ENCODE peak calls at places on chromosome X, in four cellular contexts. K, N, L and O are unnamed samples.

GRCh38 chrX:138996268-138996667 is 284.8 kb upstream of the FGF13 start:
- DNase-seq in K (no peak), N (no peak), L (no peak), O (no peak)

GRCh38 chrX:115571712-115572111 is 10.7 kb downstream of the PLS3 start:
- DNase-seq in L (no peak), N (no peak), K (no peak), O (no peak)

GRCh38 chrX:13894888-13895564 is 78.1 kb upstream of the GPM6B start:
- DNase-seq in L (no peak), K (no peak), N (no peak), O (no peak)

GRCh38 chrX:2145672-2146412 is 354.9 kb downstream of the DHRSX start:
- DNase-seq in K (no peak), N (no peak), L (no peak), O (no peak)

GRCh38 chrX:3680459-3680858 is 33.0 kb downstream of the PRKX start:
- DNase-seq in N (no peak), L (no peak), K (no peak), O (no peak)

GRCh38 chrX:40207626-40208025 is 109.9 kb upstream of the BCOR start:
- DNase-seq in K (no peak), N (peak), L (no peak), O (no peak)

GRCh38 chrX:84501798-84502628 is at the start of gene HDX:
- DNase-seq in K (peak), L (no peak), N (no peak), O (peak)

GRCh38 chrX:148672526-148672925 is 172.1 kb downstream of the AFF2 start:
- DNase-seq in L (no peak), K (no peak), N (no peak), O (no peak)

GRCh38 chrX:3216581-3216980 is 129.9 kb downstream of the MXRA5 start:
- DNase-seq in K (no peak), L (no peak), N (no peak), O (no peak)

GRCh38 chrX:112654871-112655270 is 24.9 kb downstream of the LHFPL1 start:
- DNase-seq in L (no peak), K (no peak), N (no peak), O (no peak)

GRCh38 chrX:40205471-40205870 is 107.7 kb upstream of the BCOR start:
- DNase-seq in L (no peak), K (no peak), N (no peak), O (no peak)

GRCh38 chrX:10040961-10041360 is 73.8 kb downstream of the CLDN34 start:
- DNase-seq in K (no peak), L (no peak), N (no peak), O (no peak)
- TF ChIP-seq YY1 in K (no peak), L (no peak), N (no peak), O (no peak)

GRCh38 chrX:154308108-154308946 is 12.7 kb downstream of the TKTL1 start:
- DNase-seq in N (peak), K (peak), L (peak), O (no peak)
- TF ChIP-seq YY1 in N (no peak), K (no peak), L (no peak), O (peak)

GRCh38 chrX:46325312-46325877 is 219.8 kb downstream of the ZNF674 start:
- DNase-seq in K (no peak), N (no peak), L (peak), O (no peak)

GRCh38 chrX:46317158-46317557 is 228.1 kb downstream of the ZNF674 start:
- DNase-seq in N (no peak), K (no peak), L (peak), O (no peak)

GRCh38 chrX:46324166-46324565 is 221.1 kb downstream of the ZNF674 start:
- DNase-seq in L (no peak), N (no peak), K (no peak), O (no peak)

GRCh38 chrX:46318551-46318950 is 226.7 kb downstream of the ZNF674 start:
- DNase-seq in K (no peak), N (no peak), L (no peak), O (no peak)

DNA sequence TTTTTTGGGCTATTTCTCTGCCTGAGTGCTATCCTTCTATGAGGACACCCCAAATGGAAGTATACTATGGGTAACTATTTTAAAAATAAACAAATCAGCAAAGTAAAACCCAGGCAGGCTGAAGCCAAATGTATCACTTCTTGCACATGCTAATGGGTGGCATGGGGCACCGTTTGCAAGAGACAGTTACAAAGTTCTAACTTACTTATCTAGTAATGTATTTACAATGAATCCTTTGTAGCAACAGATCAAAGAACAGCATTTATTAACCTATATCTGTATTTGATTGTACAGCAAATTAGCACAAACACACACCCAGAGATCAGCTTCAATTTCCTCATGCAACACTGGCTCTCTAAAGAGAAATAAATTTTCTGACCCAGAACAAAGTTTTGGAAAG is 225.5 kb downstream of the ZNF674 start:
- DNase-seq in L (no peak), K (no peak), N (no peak), O (no peak)
- TF ChIP-seq YY1 in L (no peak), K (no peak), N (no peak), O (no peak)

GRCh38 chrX:79235899-79236298 is 91.4 kb downstream of the GPR174 start:
- DNase-seq in K (no peak), N (no peak), L (no peak), O (no peak)
- TF ChIP-seq YY1 in K (no peak), N (no peak), L (no peak), O (no peak)